ENCODE peak calls at places on chromosomes 11 and 22, in eight cellular contexts. L, E, Z, H, Y, G, M and A are unnamed samples.

GRCh38 chr11:27471588-27472397 is 797 bp downstream of the LGR4 start:
- DNase-seq in L (peak), E (peak), Z (peak), H (no peak), Y (peak), G (peak), M (peak), A (no peak)

GRCh38 chr11:61885166-61885778 is 6.1 kb downstream of the FADS3 start:
- DNase-seq in L (peak), E (peak), Z (no peak), H (no peak), Y (no peak), G (peak), M (peak), A (no peak)

GRCh38 chr11:133964946-133965632 is 8.3 kb upstream of the IGSF9B start:
- DNase-seq in L (no peak), E (no peak), Z (no peak), H (no peak), Y (no peak), G (no peak), M (peak), A (peak)

GRCh38 chr11:35115688-35116030 is 23.3 kb upstream of the CD44 start:
- DNase-seq in L (no peak), E (no peak), Z (no peak), H (no peak), Y (no peak), G (no peak), M (no peak), A (no peak)

GRCh38 chr11:129817282-129818051 is 1.8 kb downstream of the TMEM45B start:
- DNase-seq in L (no peak), E (no peak), Z (no peak), H (no peak), Y (peak), G (no peak), M (no peak), A (no peak)

GRCh38 chr22:23155831-23156230 is 10.6 kb downstream of the RAB36 start:
- DNase-seq in L (no peak), E (no peak), Z (no peak), H (no peak), Y (no peak), G (no peak), M (no peak), A (no peak)

GRCh38 chr22:20432244-20432686 is 5.4 kb downstream of the SCARF2 start:
- DNase-seq in L (no peak), E (no peak), Z (peak), H (no peak), Y (no peak), G (no peak), M (no peak), A (no peak)

GRCh38 chr11:3121931-3122774 is 43.0 kb downstream of the OSBPL5 start:
- DNase-seq in L (no peak), E (no peak), Z (peak), H (no peak), Y (no peak), G (no peak), M (no peak), A (no peak)

GRCh38 chr11:130705670-130706421 is 210.4 kb downstream of the SNX19 start:
- DNase-seq in L (no peak), E (no peak), Z (no peak), H (no peak), Y (no peak), G (no peak), M (peak), A (no peak)

GRCh38 chr22:20430641-20431519 is 6.7 kb downstream of the SCARF2 start:
- DNase-seq in L (peak), E (peak), Z (peak), H (no peak), Y (peak), G (peak), M (peak), A (no peak)

GRCh38 chr11:96200243-96200642 is 142.8 kb downstream of the MAML2 start:
- DNase-seq in L (no peak), E (no peak), Z (no peak), H (peak), Y (no peak), G (no peak), M (peak), A (peak)

GRCh38 chr22:30169002-30169401 is 77.6 kb downstream of the LIF start:
- DNase-seq in L (no peak), E (no peak), Z (no peak), H (no peak), Y (no peak), G (no peak), M (no peak), A (no peak)

GRCh38 chr22:36323855-36324331 is 63.9 kb downstream of the MYH9 start:
- DNase-seq in L (no peak), E (no peak), Z (no peak), H (no peak), Y (no peak), G (no peak), M (peak), A (no peak)

GRCh38 chr11:128757235-128757711 is 63.4 kb downstream of the FLI1 start:
- DNase-seq in L (no peak), E (peak), Z (no peak), H (no peak), Y (peak), G (no peak), M (peak), A (no peak)

GRCh38 chr22:30216710-30217109 is 29.8 kb downstream of the LIF start:
- DNase-seq in L (no peak), E (peak), Z (no peak), H (no peak), Y (no peak), G (no peak), M (no peak), A (no peak)

GRCh38 chr11:131760191-131760951 is 390.0 kb downstream of the NTM start:
- DNase-seq in L (peak), E (no peak), Z (no peak), H (no peak), Y (no peak), G (no peak), M (peak), A (peak)

GRCh38 chr11:119782021-119782420 is 53.0 kb upstream of the NECTIN1 start:
- DNase-seq in L (peak), E (peak), Z (no peak), H (no peak), Y (no peak), G (no peak), M (no peak), A (no peak)

GRCh38 chr11:65899356-65900124 is 648 bp downstream of the FOSL1 start:
- DNase-seq in L (peak), E (peak), Z (peak), H (no peak), Y (peak), G (peak), M (peak), A (no peak)

GRCh38 chr11:77959434-77959833 is 35.0 kb downstream of the INTS4 start:
- DNase-seq in L (no peak), E (no peak), Z (no peak), H (no peak), Y (no peak), G (no peak), M (peak), A (no peak)

GRCh38 chr11:68962527-68963250 is 18.1 kb downstream of the MRGPRD start:
- DNase-seq in L (no peak), E (no peak), Z (peak), H (no peak), Y (no peak), G (no peak), M (peak), A (no peak)

GRCh38 chr22:31627223-31627731 is 34.7 kb downstream of the PISD start:
- DNase-seq in L (no peak), E (no peak), Z (no peak), H (no peak), Y (no peak), G (no peak), M (no peak), A (no peak)

GRCh38 chr22:31628362-31628761 is 33.7 kb downstream of the PISD start:
- DNase-seq in L (no peak), E (no peak), Z (no peak), H (no peak), Y (no peak), G (no peak), M (no peak), A (no peak)

GRCh38 chr22:31630331-31631329 is 31.4 kb downstream of the PISD start:
- DNase-seq in L (peak), E (peak), Z (peak), H (no peak), Y (peak), G (peak), M (peak), A (no peak)

GRCh38 chr22:31629741-31630184 is 32.3 kb downstream of the PISD start:
- DNase-seq in L (no peak), E (no peak), Z (no peak), H (no peak), Y (no peak), G (peak), M (no peak), A (no peak)

DNA sequence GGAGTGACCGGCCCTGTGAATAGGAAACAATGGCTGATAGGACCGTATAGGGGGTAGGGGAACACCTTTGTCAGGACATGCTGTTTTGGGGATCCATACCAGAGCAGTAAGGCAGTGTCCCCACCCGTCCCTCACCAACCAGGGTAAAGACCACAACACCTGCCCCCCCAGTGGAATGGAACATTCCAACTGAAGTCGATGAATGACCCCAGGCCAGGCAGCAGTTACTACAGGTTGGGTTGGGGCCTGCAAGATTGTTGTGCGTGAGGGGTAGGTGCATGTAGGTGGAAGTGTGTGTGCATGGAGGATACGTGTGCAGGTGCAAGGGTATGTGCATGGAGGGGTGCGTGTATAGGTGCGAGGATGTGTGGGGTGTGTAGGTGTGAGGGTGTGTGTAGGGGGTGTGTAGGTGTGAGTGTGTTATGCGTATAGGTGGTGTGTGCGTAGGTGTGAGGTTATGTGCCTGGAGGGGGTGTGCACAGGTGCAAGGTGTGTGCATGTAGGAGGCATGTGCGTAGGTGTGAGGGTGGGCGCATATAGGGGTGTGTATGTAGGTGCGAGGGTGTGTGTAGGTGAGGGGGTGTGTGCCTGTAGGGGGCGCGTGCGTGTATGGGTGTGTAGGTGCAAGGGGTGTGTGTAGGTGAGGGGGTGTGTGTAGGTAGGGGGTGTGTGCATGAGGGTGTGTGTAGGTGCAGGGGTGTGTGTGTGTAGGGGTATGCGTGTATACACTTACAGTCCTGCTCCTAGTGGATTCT is 32.9 kb downstream of the PISD start:
- DNase-seq in L (no peak), E (no peak), Z (no peak), H (no peak), Y (no peak), G (no peak), M (no peak), A (no peak)
- H3K4me3 ChIP-seq in L (no peak), E (peak), Z (peak), H (peak), Y (no peak), G (no peak), M (peak), A (peak)

GRCh38 chr11:117374316-117374715 is 46.7 kb downstream of the CEP164 start:
- DNase-seq in L (no peak), E (no peak), Z (no peak), H (no peak), Y (no peak), G (no peak), M (no peak), A (no peak)
- H3K4me3 ChIP-seq in L (no peak), E (no peak), Z (no peak), H (no peak), Y (no peak), G (no peak), M (no peak), A (no peak)

GRCh38 chr11:103077553-103077952 is 14.4 kb downstream of the DCUN1D5 start:
- DNase-seq in L (no peak), E (no peak), Z (no peak), H (no peak), Y (no peak), G (no peak), M (peak), A (no peak)
- H3K4me3 ChIP-seq in L (no peak), E (no peak), Z (no peak), H (no peak), Y (no peak), G (no peak), M (no peak), A (no peak)

DNA sequence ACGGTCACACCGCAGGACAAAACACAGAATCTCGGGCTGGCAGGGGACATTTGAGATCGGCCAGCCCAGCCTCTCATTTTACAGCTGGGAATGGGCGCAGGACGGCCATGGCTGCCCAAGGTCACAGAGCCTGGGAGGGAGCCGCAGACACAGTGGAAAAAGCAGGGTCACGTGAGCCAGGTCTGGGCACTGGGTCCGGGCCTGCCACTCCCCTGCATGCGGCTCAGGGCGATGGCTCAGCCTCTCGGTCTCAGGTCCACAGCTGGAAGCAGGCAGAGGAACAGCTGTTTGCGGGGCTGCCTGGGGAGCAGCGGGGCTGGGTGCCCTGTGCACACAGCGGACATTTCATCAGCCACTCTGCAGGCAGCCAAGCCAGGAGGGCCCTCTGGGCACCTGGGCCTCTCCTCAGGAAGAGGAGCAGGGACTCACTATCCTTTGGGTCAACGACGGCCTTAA is 10.4 kb upstream of the PPARA start:
- DNase-seq in L (no peak), E (no peak), Z (no peak), H (no peak), Y (no peak), G (no peak), M (no peak), A (no peak)
- H3K4me3 ChIP-seq in L (no peak), E (no peak), Z (no peak), H (no peak), Y (no peak), G (no peak), M (no peak), A (no peak)

GRCh38 chr11:110434952-110435779 is 5.4 kb downstream of the FDX1 start:
- DNase-seq in L (no peak), E (peak), Z (no peak), H (no peak), Y (peak), G (no peak), M (peak), A (no peak)
- H3K4me3 ChIP-seq in L (no peak), E (no peak), Z (no peak), H (no peak), Y (no peak), G (no peak), M (no peak), A (no peak)

DNA sequence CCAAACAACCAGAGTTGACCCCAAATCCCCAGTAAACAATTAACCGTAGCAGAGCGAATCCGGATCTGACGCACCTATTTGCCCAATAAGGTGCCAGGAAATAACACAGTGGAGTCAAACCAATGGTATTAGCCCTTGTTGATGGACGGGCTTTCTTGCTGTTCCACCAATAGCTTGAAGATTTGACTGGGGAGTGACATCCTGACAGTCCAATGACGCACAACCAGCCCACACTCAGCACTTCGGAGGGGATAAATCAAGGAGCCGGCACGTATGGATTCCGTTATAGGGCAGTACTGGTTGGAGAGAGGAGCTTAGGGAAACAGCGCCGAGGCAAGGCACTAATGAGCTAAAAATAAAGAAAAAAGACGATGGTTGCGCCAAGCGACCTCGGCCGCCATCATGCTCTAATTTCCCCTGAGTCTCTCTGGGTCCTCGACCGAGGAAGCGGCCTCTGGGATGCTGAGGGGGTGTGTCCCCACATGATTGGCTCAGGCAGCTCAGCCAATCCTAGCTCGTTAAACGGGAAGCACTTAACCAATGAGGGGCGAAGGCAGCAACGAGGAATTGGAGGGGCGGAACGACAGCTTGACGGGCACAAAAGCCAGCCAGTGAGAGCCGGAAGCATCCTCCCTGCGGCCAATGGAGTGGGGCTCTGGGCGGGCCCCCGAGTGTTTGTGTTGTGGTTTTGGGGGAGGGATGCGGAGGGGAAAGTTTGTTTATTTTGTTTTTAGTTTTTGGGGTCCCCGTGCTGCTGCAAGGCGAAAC is 49.5 kb downstream of the FAM83F start:
- DNase-seq in L (peak), E (peak), Z (peak), H (peak), Y (peak), G (peak), M (peak), A (peak)
- H3K4me3 ChIP-seq in L (peak), E (peak), Z (peak), H (peak), Y (peak), G (peak), M (peak), A (peak)

DNA sequence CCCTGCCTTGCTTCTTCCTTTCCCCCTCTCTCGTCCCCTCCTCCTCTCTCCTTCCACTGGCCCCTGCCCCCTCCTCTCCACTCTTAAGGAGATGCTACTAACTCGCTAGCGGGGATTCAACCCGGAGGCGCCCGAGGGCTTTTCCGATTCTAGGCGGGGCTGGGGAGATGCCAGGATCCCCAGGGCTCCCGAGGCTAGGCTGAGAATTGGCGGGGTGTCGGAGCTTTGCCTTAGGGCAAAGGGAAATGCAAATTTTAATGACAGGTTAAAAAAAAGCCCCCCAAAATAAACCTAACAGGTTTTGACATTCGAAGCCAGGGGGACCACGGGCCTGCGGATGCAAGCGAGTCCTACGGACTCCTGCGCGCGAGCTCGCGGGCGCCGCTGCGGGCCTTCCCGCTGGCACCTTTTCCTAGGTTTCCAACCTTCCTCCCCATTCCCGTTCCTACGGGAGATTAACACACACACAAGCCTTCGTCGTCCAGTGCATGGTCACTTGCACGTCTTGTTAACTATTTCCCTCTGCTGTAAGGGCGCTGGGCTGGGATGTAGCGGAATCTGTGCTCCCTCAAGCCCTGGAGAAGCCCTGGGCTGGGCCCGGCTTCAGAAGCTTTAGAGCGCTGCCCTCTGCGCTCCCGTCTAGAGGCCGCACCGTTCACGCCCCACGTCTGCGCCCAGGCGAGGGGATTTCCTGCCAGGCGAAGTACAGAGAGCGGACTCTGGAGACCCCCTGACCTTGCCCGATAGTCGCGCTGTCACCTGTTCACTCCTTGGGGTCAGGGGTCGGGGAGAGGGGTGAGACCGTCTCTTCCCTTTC is 725 bp upstream of the ALX4 start:
- DNase-seq in L (peak), E (no peak), Z (no peak), H (no peak), Y (no peak), G (no peak), M (no peak), A (no peak)
- H3K4me3 ChIP-seq in L (peak), E (no peak), Z (no peak), H (peak), Y (no peak), G (peak), M (no peak), A (peak)

DNA sequence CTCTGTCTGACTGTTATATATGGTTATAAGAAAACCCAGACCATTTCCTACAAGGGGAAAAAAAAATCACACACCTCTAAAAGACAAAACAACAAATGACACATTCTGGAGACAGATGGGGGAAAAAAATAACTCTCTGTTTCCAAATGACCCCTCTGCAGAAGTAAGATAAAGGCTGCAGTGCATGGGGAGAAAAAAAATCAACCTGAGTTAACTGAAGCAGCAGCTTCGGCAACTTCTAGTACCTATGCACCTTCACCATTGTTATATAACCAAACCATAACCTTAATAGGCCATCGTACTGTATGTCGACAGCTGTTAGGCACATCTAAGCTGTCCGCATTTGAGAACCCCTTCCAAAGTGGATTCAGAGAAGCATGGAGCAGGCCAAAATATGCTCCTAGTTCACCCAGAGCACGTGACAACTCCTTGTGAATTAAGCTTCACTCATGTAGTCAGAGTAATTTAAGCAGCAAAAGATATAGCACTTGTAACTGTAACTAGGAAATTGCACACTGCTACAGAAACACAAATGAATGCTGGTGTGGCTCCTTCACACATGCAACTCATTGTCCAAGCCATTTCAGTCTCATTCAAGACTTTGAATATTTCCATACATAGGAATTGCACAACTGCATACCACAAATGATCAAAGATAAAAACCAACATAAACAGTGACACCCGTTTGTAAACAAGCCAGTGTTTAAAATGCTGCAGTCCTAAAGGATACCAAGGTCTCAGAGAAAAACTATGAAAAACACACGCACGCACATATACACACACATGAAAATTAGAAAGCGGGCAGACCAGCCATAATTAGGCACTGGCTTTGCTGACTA is 2.7 kb downstream of the SIK3 start:
- DNase-seq in L (no peak), E (peak), Z (no peak), H (no peak), Y (no peak), G (no peak), M (peak), A (no peak)
- H3K4me3 ChIP-seq in L (peak), E (no peak), Z (peak), H (peak), Y (no peak), G (peak), M (peak), A (no peak)

GRCh38 chr11:2077061-2077802 is 62.0 kb downstream of the IGF2 start:
- DNase-seq in L (no peak), E (no peak), Z (no peak), H (no peak), Y (no peak), G (no peak), M (peak), A (no peak)
- H3K4me3 ChIP-seq in L (no peak), E (no peak), Z (no peak), H (no peak), Y (no peak), G (no peak), M (no peak), A (no peak)